ENCODE peak calls at places on chromosomes 13 and 19, in four cellular contexts. T, R, Q and A are unnamed samples.

GRCh38 chr19:56301152-56301551 is 13.5 kb downstream of the ZSCAN5A start:
- DNase-seq in Q (no peak), R (no peak), T (no peak), A (no peak)

GRCh38 chr13:49060698-49061387 is 85.1 kb downstream of the FNDC3A start:
- DNase-seq in R (no peak), Q (no peak), T (peak; percentile 39), A (no peak)

GRCh38 chr13:51881296-51881695 is 19.5 kb downstream of the CCDC70 start:
- DNase-seq in Q (no peak), T (no peak), R (no peak), A (no peak)

GRCh38 chr19:52692431-52693008 is 42.3 kb downstream of the ZNF611 start:
- DNase-seq in T (no peak), R (no peak), Q (no peak), A (no peak)

GRCh38 chr19:49119411-49120324 is at the start of gene PPFIA3:
- DNase-seq in T (peak; percentile 46), R (peak; percentile 77), Q (peak; percentile 91), A (peak; percentile 56)

GRCh38 chr19:14556662-14557188 is 15.1 kb downstream of the NDUFB7 start:
- DNase-seq in Q (peak; percentile 72), R (peak; percentile 78), T (peak; percentile 83), A (peak; percentile 93)

GRCh38 chr13:46663216-46663615 is 110.2 kb downstream of the LRCH1 start:
- DNase-seq in R (no peak), T (no peak), Q (no peak), A (no peak)

GRCh38 chr13:83327091-83327490 is 555.2 kb downstream of the SLITRK1 start:
- DNase-seq in R (no peak), Q (no peak), T (no peak), A (no peak)

GRCh38 chr13:112781287-112781686 is 91.4 kb downstream of the ATP11A start:
- DNase-seq in T (no peak), R (peak; percentile 17), Q (no peak), A (no peak)

GRCh38 chr13:83449666-83450395 is 432.4 kb downstream of the SLITRK1 start:
- DNase-seq in Q (no peak), R (no peak), T (peak; percentile 70), A (no peak)

GRCh38 chr13:37010424-37010823 is 9.8 kb downstream of the EXOSC8 start:
- DNase-seq in T (no peak), R (no peak), Q (no peak), A (no peak)

GRCh38 chr13:94667190-94667589 is 45.2 kb downstream of the SOX21 start:
- DNase-seq in Q (no peak), T (no peak), R (no peak), A (no peak)

GRCh38 chr13:61294467-61295186 is 121.0 kb downstream of the PCDH20 start:
- DNase-seq in R (no peak), Q (no peak), T (no peak), A (no peak)

GRCh38 chr13:114152831-114153371 is 20.5 kb upstream of the RASA3 start:
- DNase-seq in Q (no peak), R (no peak), T (peak; percentile 75), A (no peak)

GRCh38 chr13:99577934-99578917 is 77.0 kb downstream of the TM9SF2 start:
- DNase-seq in Q (no peak), T (peak; percentile 31), R (no peak), A (no peak)
- TF ChIP-seq CTCF in Q (no peak), T (peak; percentile 39), R (no peak), A (no peak)

GRCh38 chr13:74040200-74040599 is 94.0 kb downstream of the KLF12 start:
- DNase-seq in Q (peak; percentile 47), R (peak; percentile 36), T (peak; percentile 17), A (peak; percentile 20)
- TF ChIP-seq CTCF in Q (peak; percentile 9), R (peak; percentile 27), T (peak; percentile 45), A (peak; percentile 73)

DNA sequence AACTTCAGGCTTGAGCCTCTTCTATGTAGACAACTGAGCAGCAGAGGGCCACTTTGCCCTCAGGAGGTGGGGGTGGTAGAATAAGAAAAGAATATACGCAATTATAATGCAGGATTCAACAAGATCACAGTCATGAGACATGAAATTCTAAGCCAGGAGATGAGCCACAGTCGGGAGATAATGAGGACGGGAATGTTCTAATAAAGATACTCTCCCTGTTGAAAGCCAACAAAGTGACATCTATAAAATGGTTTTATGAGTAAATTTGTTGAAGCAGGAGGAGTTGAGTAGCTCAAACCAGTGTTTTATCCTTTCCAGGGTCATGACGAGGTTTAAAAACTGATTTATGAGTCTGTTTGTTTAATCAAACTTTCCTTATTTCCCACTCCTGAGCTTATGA is 152.0 kb upstream of the SERP2 start:
- DNase-seq in T (no peak), Q (no peak), R (no peak), A (no peak)
- TF ChIP-seq CTCF in T (no peak), Q (no peak), R (no peak), A (no peak)

GRCh38 chr19:17424743-17425365 is 5.0 kb downstream of the MVB12A start:
- DNase-seq in Q (no peak), R (no peak), T (peak; percentile 16), A (peak; percentile 59)
- TF ChIP-seq CTCF in Q (no peak), R (peak; percentile 23), T (peak; percentile 56), A (peak; percentile 64)

GRCh38 chr13:91572439-91572838 is 174.0 kb downstream of the GPC5 start:
- DNase-seq in T (no peak), Q (no peak), R (no peak), A (no peak)

GRCh38 chr13:91572944-91573535 is 174.6 kb downstream of the GPC5 start:
- DNase-seq in Q (no peak), T (no peak), R (no peak), A (no peak)

GRCh38 chr13:91579320-91579719 is 180.9 kb downstream of the GPC5 start:
- DNase-seq in T (no peak), Q (no peak), R (no peak), A (no peak)

GRCh38 chr13:91574756-91575155 is 176.3 kb downstream of the GPC5 start:
- DNase-seq in T (peak; percentile 34), R (no peak), Q (no peak), A (no peak)

GRCh38 chr13:91576590-91576989 is 178.2 kb downstream of the GPC5 start:
- DNase-seq in R (no peak), Q (no peak), T (no peak), A (no peak)
- TF ChIP-seq CTCF in R (no peak), Q (no peak), T (no peak), A (peak; percentile 41)

GRCh38 chr13:31372454-31372853 is 172.7 kb downstream of the B3GLCT start:
- DNase-seq in Q (no peak), R (no peak), T (no peak), A (no peak)
- TF ChIP-seq CTCF in Q (no peak), R (no peak), T (no peak), A (no peak)

DNA sequence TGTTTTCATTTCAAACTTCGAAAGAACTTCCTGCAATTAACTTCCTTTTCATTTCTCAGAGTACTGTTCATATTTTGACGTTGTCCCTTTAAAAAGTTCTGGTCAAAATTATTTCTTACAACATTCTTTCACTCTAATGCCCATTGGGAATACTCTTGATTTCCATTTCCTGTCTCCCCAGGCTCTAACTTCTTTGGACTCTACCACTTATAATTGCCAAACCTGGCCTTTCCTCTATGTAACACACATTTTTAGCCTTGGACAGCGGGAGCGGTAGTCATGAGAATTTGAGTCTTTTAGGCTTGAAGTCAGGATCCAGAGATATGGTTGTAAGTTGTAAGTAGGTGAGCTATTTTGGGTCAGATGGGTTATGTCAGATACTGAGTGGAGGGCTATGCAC is 163.5 kb upstream of the SPRY2 start:
- DNase-seq in Q (no peak), T (no peak), R (no peak), A (no peak)
- TF ChIP-seq CTCF in Q (no peak), T (no peak), R (no peak), A (no peak)

GRCh38 chr13:98200211-98200878 is 23.3 kb upstream of the RNF113B start:
- DNase-seq in Q (no peak), R (no peak), T (no peak), A (no peak)
- TF ChIP-seq CTCF in Q (no peak), R (no peak), T (no peak), A (no peak)